ENCODE peak calls at places on chromosomes 11 and 22, in six cellular contexts. J, F, D, Q, T and E are unnamed samples.

GRCh38 chr11:73226297-73227006 is 8.4 kb downstream of the P2RY2 start:
- DNase-seq in Q (no peak), D (no peak), F (no peak), J (no peak), T (no peak), E (no peak)

GRCh38 chr11:115303929-115304328 is 200.3 kb downstream of the CADM1 start:
- DNase-seq in F (no peak), J (no peak), D (no peak), Q (no peak), T (no peak), E (no peak)

GRCh38 chr11:122578168-122578825 is 77.2 kb upstream of the UBASH3B start:
- DNase-seq in F (no peak), Q (no peak), J (no peak), T (no peak), D (peak), E (no peak)

GRCh38 chr11:76626921-76627391 is 43.6 kb downstream of the LRRC32 start:
- DNase-seq in T (no peak), D (peak), F (no peak), J (no peak), Q (peak), E (peak)

GRCh38 chr11:76188873-76189272 is 17.4 kb downstream of the WNT11 start:
- DNase-seq in D (no peak), F (no peak), T (no peak), Q (no peak), J (no peak), E (no peak)

GRCh38 chr11:24687748-24688147 is 190.9 kb downstream of the LUZP2 start:
- DNase-seq in F (no peak), T (no peak), D (no peak), J (no peak), Q (no peak), E (no peak)

GRCh38 chr11:11521306-11522002 is 100.4 kb downstream of the GALNT18 start:
- DNase-seq in F (no peak), T (no peak), Q (no peak), D (no peak), J (no peak), E (no peak)

GRCh38 chr22:40415531-40416266 is 45.3 kb downstream of the SGSM3 start:
- DNase-seq in Q (peak), D (no peak), F (peak), T (no peak), J (no peak), E (no peak)

GRCh38 chr11:108818971-108819370 is 154.1 kb downstream of the DDX10 start:
- DNase-seq in T (no peak), F (peak), D (no peak), J (no peak), Q (no peak), E (no peak)

GRCh38 chr22:42316988-42317387 is 46.5 kb upstream of the TCF20 start:
- DNase-seq in D (peak), T (no peak), Q (no peak), J (no peak), F (no peak), E (peak)

GRCh38 chr11:940496-941135 is 14.9 kb downstream of the AP2A2 start:
- DNase-seq in F (peak), D (no peak), J (no peak), T (no peak), Q (no peak), E (no peak)

GRCh38 chr11:111586305-111586915 is 15.8 kb upstream of the SIK2 start:
- DNase-seq in F (peak), J (peak), D (peak), T (peak), Q (peak), E (peak)

GRCh38 chr11:6608726-6609501 is 3.1 kb downstream of the TAF10 start:
- DNase-seq in T (no peak), J (no peak), F (no peak), D (no peak), Q (no peak), E (no peak)

GRCh38 chr11:132472411-132473205 is 1059.7 kb downstream of the OPCML start:
- DNase-seq in D (peak), T (no peak), J (no peak), F (no peak), Q (no peak), E (peak)

GRCh38 chr11:18012906-18013781 is at the start of gene SERGEF:
- DNase-seq in F (peak), T (peak), J (peak), D (peak), Q (peak), E (peak)

GRCh38 chr11:111911563-111912401 is at the start of gene CRYAB:
- DNase-seq in F (no peak), T (peak), Q (peak), J (no peak), D (peak), E (peak)

GRCh38 chr11:114348200-114349191 is 51.8 kb downstream of the C11orf71 start:
- DNase-seq in D (peak), T (peak), F (peak), J (peak), Q (peak), E (peak)

GRCh38 chr11:93542753-93543246 is 391 bp downstream of the SMCO4 start:
- DNase-seq in T (no peak), Q (no peak), D (peak), J (no peak), F (peak), E (no peak)

DNA sequence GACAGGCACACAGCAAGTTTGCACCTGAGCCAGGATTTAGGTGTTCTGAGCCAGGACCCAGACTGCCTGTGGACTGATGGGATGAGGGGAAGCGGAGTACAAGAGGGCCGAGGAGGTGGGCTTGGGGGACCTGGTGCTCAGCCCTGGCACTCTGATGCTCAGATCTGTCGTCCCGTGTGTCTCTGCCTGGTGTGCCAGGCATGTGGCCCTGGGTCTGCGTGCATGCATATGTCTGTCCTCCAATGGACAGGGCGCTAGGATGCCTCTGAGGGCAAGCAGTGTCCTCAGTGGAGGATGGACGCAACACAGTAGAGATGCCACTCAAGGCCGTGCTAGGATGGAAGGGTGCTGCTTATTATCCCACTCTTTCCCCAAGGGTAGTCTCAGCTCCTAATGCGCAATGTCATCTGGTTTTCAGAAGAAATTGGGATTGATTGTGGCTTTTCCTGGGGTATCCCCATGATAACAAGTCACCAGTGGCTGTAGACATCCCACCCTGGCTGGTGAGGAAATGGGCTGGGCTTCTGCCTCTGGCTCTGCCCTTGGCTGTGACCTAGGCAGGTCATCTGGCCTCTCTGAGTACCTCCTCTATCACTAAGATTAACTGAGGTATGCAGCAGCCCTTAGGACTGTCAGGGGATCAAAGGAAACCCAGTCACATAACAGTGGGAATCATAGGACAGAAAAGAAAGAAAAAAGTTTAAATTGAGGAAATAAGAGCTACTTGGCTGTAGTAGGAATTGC is 35.7 kb upstream of the SUSD2 start:
- DNase-seq in J (no peak), D (no peak), F (peak), T (no peak), Q (no peak), E (no peak)
- H3K4me2 ChIP-seq in J (peak), D (peak), F (no peak), T (peak), Q (peak), E (peak)

DNA sequence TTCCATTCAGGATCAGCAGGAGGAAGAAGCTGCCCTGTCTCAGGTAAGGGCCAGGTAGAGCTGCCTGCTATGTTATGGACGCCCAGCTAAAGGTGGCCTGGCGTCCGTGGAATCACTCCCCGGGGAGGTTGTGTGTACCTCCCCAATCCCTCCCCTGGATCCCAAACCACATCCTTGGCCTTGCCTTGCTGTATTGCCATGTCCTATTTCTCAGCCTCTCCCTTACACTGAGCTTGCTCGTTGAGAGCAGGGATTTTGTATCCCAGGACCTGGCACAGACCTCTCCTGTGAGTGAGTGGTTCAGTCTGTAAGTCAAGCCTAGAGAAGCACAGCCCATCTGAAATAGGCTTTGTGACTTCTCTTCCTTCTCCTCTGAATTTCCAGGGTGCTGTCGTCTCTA is 53.9 kb downstream of the TRAF6 start:
- DNase-seq in F (no peak), T (no peak), Q (no peak), D (no peak), J (no peak), E (no peak)
- H3K4me2 ChIP-seq in F (no peak), T (peak), Q (peak), D (peak), J (peak), E (peak)

GRCh38 chr22:43477966-43478365 is 66.2 kb downstream of the MPPED1 start:
- DNase-seq in Q (no peak), D (no peak), J (no peak), T (no peak), F (no peak), E (no peak)

GRCh38 chr22:43479311-43479710 is 67.5 kb downstream of the MPPED1 start:
- DNase-seq in F (no peak), T (no peak), D (no peak), J (no peak), Q (no peak), E (no peak)

GRCh38 chr22:43481528-43482309 is 69.9 kb downstream of the MPPED1 start:
- DNase-seq in Q (no peak), F (no peak), T (no peak), J (no peak), D (no peak), E (no peak)

GRCh38 chr22:43478621-43479285 is 66.9 kb downstream of the MPPED1 start:
- DNase-seq in F (no peak), J (no peak), T (no peak), Q (no peak), D (no peak), E (no peak)

DNA sequence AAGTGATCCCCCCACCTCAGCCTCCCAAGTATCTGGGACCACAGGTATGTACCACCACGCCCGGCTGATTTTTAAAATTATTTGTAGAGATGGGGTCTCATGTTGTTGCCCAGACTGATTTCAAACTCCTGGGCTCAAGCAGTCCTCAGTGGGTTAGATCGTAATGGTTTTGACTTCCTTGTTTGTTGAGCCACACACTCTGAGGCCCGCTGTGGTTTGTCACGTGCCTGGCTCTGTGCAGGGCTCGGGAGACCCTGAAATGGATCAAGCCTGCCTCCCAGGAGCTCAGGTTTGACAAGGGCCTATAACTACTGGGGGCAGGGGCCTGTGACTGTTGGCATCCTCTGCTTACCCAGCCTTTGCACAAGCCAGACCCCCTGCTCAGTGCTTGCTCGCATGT is 68.1 kb downstream of the MPPED1 start:
- DNase-seq in J (no peak), F (no peak), Q (no peak), T (no peak), D (no peak), E (no peak)
- H3K4me2 ChIP-seq in J (no peak), F (no peak), Q (no peak), T (no peak), D (no peak), E (no peak)

GRCh38 chr11:95703059-95703458 is 86.5 kb downstream of the FAM76B start:
- DNase-seq in F (no peak), T (no peak), D (no peak), J (no peak), Q (no peak), E (no peak)
- H3K4me2 ChIP-seq in F (no peak), T (no peak), D (peak), J (no peak), Q (peak), E (peak)

GRCh38 chr11:102985850-102986249 is 30.3 kb upstream of the MMP13 start:
- DNase-seq in D (no peak), Q (no peak), T (no peak), F (no peak), J (no peak), E (no peak)

GRCh38 chr11:102986815-102987214 is 31.3 kb upstream of the MMP13 start:
- DNase-seq in F (peak), J (no peak), T (peak), D (peak), Q (peak), E (peak)

GRCh38 chr11:102990145-102990544 is 34.6 kb upstream of the MMP13 start:
- DNase-seq in D (peak), Q (peak), T (no peak), F (no peak), J (no peak), E (peak)

GRCh38 chr11:102991776-102992175 is 36.2 kb upstream of the MMP13 start:
- DNase-seq in F (no peak), Q (no peak), T (no peak), J (no peak), D (no peak), E (no peak)

DNA sequence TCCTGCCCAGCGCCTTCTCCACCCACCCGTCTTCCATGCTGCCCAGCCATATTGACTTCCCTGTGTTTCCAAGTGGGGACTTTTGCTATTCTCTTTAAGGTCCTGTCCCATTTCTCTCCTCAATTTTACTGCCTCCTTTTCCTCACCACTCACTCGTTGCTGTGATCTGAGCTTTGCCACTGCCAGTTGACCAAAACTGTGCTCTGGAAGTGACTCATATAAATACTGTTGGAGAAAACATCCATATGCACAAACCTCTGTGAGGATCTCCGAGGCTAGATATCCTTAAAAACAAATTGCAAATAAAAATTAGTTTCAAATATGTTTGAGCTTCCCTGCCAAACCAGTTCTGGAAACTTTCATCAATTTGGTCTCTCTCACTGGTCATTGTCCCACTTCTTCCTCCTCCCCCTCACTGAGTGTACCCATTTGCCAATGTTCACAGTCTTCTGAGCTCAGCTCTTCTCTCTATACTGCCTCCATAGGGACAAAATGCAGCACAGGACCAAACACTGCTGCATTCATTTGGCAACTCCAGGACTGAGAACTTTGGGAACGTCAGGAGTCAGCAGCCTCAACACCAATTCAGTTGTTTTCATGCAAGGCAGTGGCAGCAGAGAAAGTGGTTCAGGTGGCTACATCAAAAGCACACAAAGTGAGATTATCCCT is 34.0 kb upstream of the MMP13 start:
- DNase-seq in F (peak), J (no peak), T (no peak), D (peak), Q (peak), E (peak)
- H3K4me2 ChIP-seq in F (no peak), J (no peak), T (no peak), D (peak), Q (peak), E (peak)

DNA sequence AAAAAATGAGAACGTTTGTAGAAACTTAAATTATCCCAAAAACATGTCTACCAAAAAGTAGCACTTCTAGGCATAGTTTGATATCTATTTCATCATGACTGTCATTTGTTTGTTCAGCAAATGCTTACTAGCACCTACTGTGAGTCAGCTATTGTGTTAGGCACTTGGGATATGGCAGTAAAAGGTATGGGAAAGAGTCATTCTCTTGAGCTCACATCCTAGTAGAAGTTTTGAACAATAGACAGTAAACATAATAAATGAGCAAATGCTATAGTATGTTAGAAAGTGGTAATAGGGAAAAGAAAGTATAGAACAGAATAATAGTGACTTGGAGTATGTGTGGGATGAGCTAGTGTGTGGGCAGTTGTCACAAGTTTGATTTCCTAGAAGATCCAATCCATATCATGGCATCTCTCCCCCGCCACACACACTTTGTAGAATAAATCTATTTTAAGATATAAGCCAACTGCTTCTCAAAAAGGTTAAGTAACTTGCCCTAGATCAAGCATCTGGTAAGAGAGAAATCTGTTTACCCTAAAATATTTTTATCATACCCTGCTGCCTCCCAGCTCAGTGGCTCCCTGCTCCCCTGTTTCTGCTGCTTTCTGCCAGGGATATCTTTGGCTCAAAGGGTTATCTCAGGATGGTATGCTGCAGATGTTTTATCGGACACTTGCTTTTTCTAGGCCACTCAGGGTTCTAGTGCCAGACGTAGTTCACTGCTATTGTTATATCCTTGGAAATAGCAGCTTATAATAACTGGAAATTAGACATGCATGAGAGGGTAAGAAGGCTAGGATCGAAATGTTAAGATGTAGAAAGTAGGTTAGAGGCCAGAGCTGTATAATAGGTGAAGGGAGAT is 129.7 kb downstream of the NCAM1 start:
- DNase-seq in D (no peak), J (no peak), T (peak), F (no peak), Q (no peak), E (no peak)
- H3K4me2 ChIP-seq in D (no peak), J (no peak), T (peak), F (no peak), Q (no peak), E (no peak)